ENCODE peak calls at places on chromosome 1, in six cellular contexts. One of them, this sample, is unnamed.

GRCh38 chr1:155124503-155125463 is 2.9 kb upstream of the EFNA1 start:
- DNase-seq in activated naive CD4-positive, alpha-beta T cell: no peak
- DNase-seq in cardiac fibroblast: peak
- DNase-seq in CD4-positive, alpha-beta T cell: no peak
- DNase-seq in GF-D8: no peak
- DNase-seq in RPMI8226: peak
- DNase-seq in this sample: no peak

GRCh38 chr1:103509235-103509634 is 16.3 kb upstream of the RNPC3 start:
- DNase-seq in GF-D8: no peak
- DNase-seq in activated naive CD4-positive, alpha-beta T cell: no peak
- DNase-seq in cardiac fibroblast: no peak
- DNase-seq in CD4-positive, alpha-beta T cell: no peak
- DNase-seq in RPMI8226: no peak
- DNase-seq in this sample: no peak

GRCh38 chr1:201595381-201595780 is 56.5 kb downstream of the NAV1 start:
- DNase-seq in GF-D8: no peak
- DNase-seq in CD4-positive, alpha-beta T cell: no peak
- DNase-seq in RPMI8226: no peak
- DNase-seq in cardiac fibroblast: no peak
- DNase-seq in activated naive CD4-positive, alpha-beta T cell: no peak
- DNase-seq in this sample: no peak

GRCh38 chr1:10779201-10779600 is 17.2 kb downstream of the CASZ1 start:
- DNase-seq in RPMI8226: peak
- DNase-seq in GF-D8: no peak
- DNase-seq in cardiac fibroblast: no peak
- DNase-seq in activated naive CD4-positive, alpha-beta T cell: no peak
- DNase-seq in CD4-positive, alpha-beta T cell: no peak
- DNase-seq in this sample: no peak

GRCh38 chr1:6835139-6835538 is 49.9 kb downstream of the CAMTA1 start:
- DNase-seq in activated naive CD4-positive, alpha-beta T cell: no peak
- DNase-seq in cardiac fibroblast: no peak
- DNase-seq in RPMI8226: no peak
- DNase-seq in GF-D8: no peak
- DNase-seq in CD4-positive, alpha-beta T cell: no peak
- DNase-seq in this sample: no peak

GRCh38 chr1:230633469-230633868 is 8.8 kb upstream of the COG2 start:
- DNase-seq in RPMI8226: no peak
- DNase-seq in CD4-positive, alpha-beta T cell: no peak
- DNase-seq in GF-D8: no peak
- DNase-seq in activated naive CD4-positive, alpha-beta T cell: no peak
- DNase-seq in cardiac fibroblast: no peak
- DNase-seq in this sample: no peak

GRCh38 chr1:15579683-15580047 is 5.2 kb downstream of the AGMAT start:
- DNase-seq in RPMI8226: peak
- DNase-seq in cardiac fibroblast: no peak
- DNase-seq in activated naive CD4-positive, alpha-beta T cell: no peak
- DNase-seq in CD4-positive, alpha-beta T cell: no peak
- DNase-seq in GF-D8: no peak
- DNase-seq in this sample: no peak

GRCh38 chr1:29959356-29959755 is 723.0 kb downstream of the PTPRU start:
- DNase-seq in GF-D8: no peak
- DNase-seq in activated naive CD4-positive, alpha-beta T cell: no peak
- DNase-seq in RPMI8226: peak
- DNase-seq in CD4-positive, alpha-beta T cell: no peak
- DNase-seq in cardiac fibroblast: no peak
- DNase-seq in this sample: no peak

GRCh38 chr1:172824199-172824598 is 165.3 kb downstream of the FASLG start:
- DNase-seq in CD4-positive, alpha-beta T cell: no peak
- DNase-seq in cardiac fibroblast: peak
- DNase-seq in RPMI8226: peak
- DNase-seq in activated naive CD4-positive, alpha-beta T cell: no peak
- DNase-seq in GF-D8: no peak
- DNase-seq in this sample: no peak

GRCh38 chr1:23198373-23198772 is 18.9 kb downstream of the HTR1D start:
- DNase-seq in activated naive CD4-positive, alpha-beta T cell: no peak
- DNase-seq in CD4-positive, alpha-beta T cell: no peak
- DNase-seq in cardiac fibroblast: peak
- DNase-seq in GF-D8: no peak
- DNase-seq in RPMI8226: no peak
- DNase-seq in this sample: no peak

GRCh38 chr1:184881941-184882648 is 92.2 kb downstream of the NIBAN1 start:
- DNase-seq in activated naive CD4-positive, alpha-beta T cell: no peak
- DNase-seq in CD4-positive, alpha-beta T cell: no peak
- DNase-seq in RPMI8226: no peak
- DNase-seq in GF-D8: no peak
- DNase-seq in cardiac fibroblast: peak
- DNase-seq in this sample: no peak

GRCh38 chr1:205043866-205044265 is 854 bp downstream of the CNTN2 start:
- DNase-seq in GF-D8: no peak
- DNase-seq in CD4-positive, alpha-beta T cell: no peak
- DNase-seq in RPMI8226: no peak
- DNase-seq in activated naive CD4-positive, alpha-beta T cell: no peak
- DNase-seq in cardiac fibroblast: no peak
- DNase-seq in this sample: no peak

GRCh38 chr1:177133977-177134538 is 30.5 kb downstream of the ASTN1 start:
- DNase-seq in CD4-positive, alpha-beta T cell: no peak
- DNase-seq in GF-D8: no peak
- DNase-seq in RPMI8226: no peak
- DNase-seq in activated naive CD4-positive, alpha-beta T cell: no peak
- DNase-seq in cardiac fibroblast: no peak
- DNase-seq in this sample: no peak

GRCh38 chr1:208997726-208998312 is 585.7 kb upstream of the CAMK1G start:
- DNase-seq in RPMI8226: no peak
- DNase-seq in GF-D8: no peak
- DNase-seq in cardiac fibroblast: peak
- DNase-seq in activated naive CD4-positive, alpha-beta T cell: no peak
- DNase-seq in CD4-positive, alpha-beta T cell: no peak
- DNase-seq in this sample: no peak

GRCh38 chr1:246587606-246588005 is 21.4 kb downstream of the CNST start:
- DNase-seq in RPMI8226: no peak
- DNase-seq in cardiac fibroblast: peak
- DNase-seq in CD4-positive, alpha-beta T cell: no peak
- DNase-seq in GF-D8: no peak
- DNase-seq in activated naive CD4-positive, alpha-beta T cell: no peak
- DNase-seq in this sample: no peak

GRCh38 chr1:9705337-9706098 is 54.0 kb downstream of the PIK3CD start:
- DNase-seq in GF-D8: no peak
- DNase-seq in CD4-positive, alpha-beta T cell: no peak
- DNase-seq in activated naive CD4-positive, alpha-beta T cell: no peak
- DNase-seq in RPMI8226: no peak
- DNase-seq in cardiac fibroblast: peak
- DNase-seq in this sample: no peak